ENCODE peak calls at places on chromosome 18, in eight cellular contexts. L is foreskin keratinocyte, Q is A549, C is Peyer's patch, O is psoas muscle, B is cardiac muscle cell, E is tibial nerve, K is heart right ventricle. W is an unnamed sample.

GRCh38 chr18:57813245-57813644 is 10.1 kb upstream of the ATP8B1 start:
- DNase-seq in L (peak; percentile 97), Q (peak; percentile 70), C (peak; percentile 5), O (no peak), B (no peak), E (no peak), K (no peak), W (no peak)

GRCh38 chr18:811192-812122 is 585 bp downstream of the YES1 start:
- DNase-seq in L (no peak), Q (no peak), C (no peak), O (peak; percentile 71), B (peak; percentile 70), E (no peak), K (peak; percentile 40), W (peak; percentile 86)

GRCh38 chr18:73715228-73715670 is 432.4 kb downstream of the FBXO15 start:
- DNase-seq in L (no peak), Q (peak; percentile 12), C (no peak), O (no peak), B (no peak), E (no peak), K (no peak), W (no peak)

GRCh38 chr18:21599585-21600525 is 649 bp downstream of the ESCO1 start:
- DNase-seq in L (peak; percentile 14), Q (no peak), C (peak; percentile 81), O (peak; percentile 83), B (peak; percentile 79), E (no peak), K (no peak), W (peak; percentile 90)

GRCh38 chr18:23136326-23137092 is 1.2 kb downstream of the CABLES1 start:
- DNase-seq in L (no peak), Q (no peak), C (peak; percentile 64), O (peak; percentile 66), B (peak; percentile 39), E (peak; percentile 37), K (peak; percentile 40), W (peak; percentile 80)

GRCh38 chr18:29271496-29271895 is 1094.6 kb upstream of the CDH2 start:
- DNase-seq in L (no peak), Q (no peak), C (no peak), O (no peak), B (no peak), E (no peak), K (no peak), W (no peak)

GRCh38 chr18:73101977-73102376 is 234.2 kb upstream of the NETO1 start:
- DNase-seq in L (no peak), Q (no peak), C (no peak), O (no peak), B (no peak), E (no peak), K (no peak), W (no peak)

GRCh38 chr18:10057808-10058791 is 144.3 kb downstream of the VAPA start:
- DNase-seq in L (peak; percentile 75), Q (peak; percentile 2), C (no peak), O (no peak), B (no peak), E (peak; percentile 42), K (no peak), W (no peak)

GRCh38 chr18:14978191-14978590 is 230.2 kb downstream of the ANKRD30B start:
- DNase-seq in L (no peak), Q (no peak), C (no peak), O (no peak), B (no peak), E (no peak), K (no peak), W (no peak)

GRCh38 chr18:48529796-48530195 is 9.0 kb upstream of the CTIF start:
- DNase-seq in L (peak; percentile 87), Q (no peak), C (no peak), O (no peak), B (no peak), E (no peak), K (peak; percentile 26), W (no peak)

GRCh38 chr18:25435462-25435782 is 83.5 kb upstream of the ZNF521 start:
- DNase-seq in L (no peak), Q (no peak), C (no peak), O (no peak), B (no peak), E (no peak), K (no peak), W (no peak)
- H3K4me1 ChIP-seq in L (no peaks in the 10 kb centered on the region), Q (no peaks in the 10 kb centered on the region), C (no peaks in the 10 kb centered on the region), O (no peaks in the 10 kb centered on the region), B (no peaks in the 10 kb centered on the region), E (no peaks in the 10 kb centered on the region), K (no peaks in the 10 kb centered on the region), W (no peaks in the 10 kb centered on the region)

GRCh38 chr18:5630057-5630765 is 86.4 kb upstream of the EPB41L3 start:
- DNase-seq in L (peak; percentile 57), Q (peak; percentile 25), C (peak; percentile 88), O (peak; percentile 77), B (peak; percentile 96), E (peak; percentile 52), K (no peak), W (peak; percentile 91)
- H3K27ac ChIP-seq in L (no peak overlapping the region), Q (no peak overlapping the region), C (peak overlapping the region; percentile 79), O (no peak overlapping the region), B (peak overlapping the region; percentile 85), E (no peak overlapping the region), K (peak overlapping the region; percentile 4), W (peak overlapping the region; percentile 79)

GRCh38 chr18:77098554-77099174 is 33.9 kb downstream of the MBP start:
- DNase-seq in L (no peak), Q (no peak), C (no peak), O (no peak), B (no peak), E (no peak), K (peak; percentile 46), W (no peak)
- H3K4me1 ChIP-seq in L (peaks cover 32% of the 10 kb centered on the region), Q (peaks cover 49% of the 10 kb centered on the region), C (peaks cover 43% of the 10 kb centered on the region), O (peaks cover 53% of the 10 kb centered on the region), B (peaks cover 10% of the 10 kb centered on the region), E (peaks cover 23% of the 10 kb centered on the region), K (peaks cover 11% of the 10 kb centered on the region), W (peaks cover 65% of the 10 kb centered on the region)

GRCh38 chr18:24831871-24832665 is 371.6 kb downstream of the HRH4 start:
- DNase-seq in L (no peak), Q (no peak), C (no peak), O (no peak), B (peak; percentile 83), E (no peak), K (no peak), W (no peak)
- H3K27ac ChIP-seq in L (no peak overlapping the region), Q (no peak overlapping the region), C (no peak overlapping the region), O (no peak overlapping the region), B (peak overlapping the region; percentile 91), E (no peak overlapping the region), K (no peak overlapping the region), W (no peak overlapping the region)

GRCh38 chr18:13589943-13590342 is 136.4 kb downstream of the FAM210A start:
- DNase-seq in L (no peak), Q (no peak), C (no peak), O (no peak), B (no peak), E (no peak), K (no peak), W (no peak)
- H3K4me1 ChIP-seq in L (no peaks in the 10 kb centered on the region), Q (no peaks in the 10 kb centered on the region), C (no peaks in the 10 kb centered on the region), O (no peaks in the 10 kb centered on the region), B (peaks cover 14% of the 10 kb centered on the region), E (peaks cover 3% of the 10 kb centered on the region), K (peaks cover 6% of the 10 kb centered on the region), W (no peaks in the 10 kb centered on the region)

GRCh38 chr18:63237911-63238710 is 81.5 kb downstream of the BCL2 start:
- DNase-seq in L (peak; percentile 85), Q (peak; percentile 56), C (no peak), O (peak; percentile 64), B (peak; percentile 64), E (peak; percentile 63), K (peak; percentile 47), W (no peak)
- H3K27ac ChIP-seq in L (no peak overlapping the region), Q (peak overlapping the region; percentile 51), C (peak overlapping the region; percentile 37), O (peak overlapping the region; percentile 85), B (peak overlapping the region; percentile 75), E (peak overlapping the region; percentile 93), K (peak overlapping the region; percentile 89), W (peak overlapping the region; percentile 81)

W was measured in upper lobe of right lung.